ENCODE peak calls at places on chromosome X, in four cellular contexts. Y is neural crest cell, G is GM20000, R is lower lobe of right lung. N is an unnamed sample.

GRCh38 chrX:71128166-71128833 is 9.9 kb downstream of the MED12 start:
- DNase-seq in R (no peak), Y (no peak), G (no peak), N (no peak)

GRCh38 chrX:150813922-150814321 is 84.5 kb downstream of the CD99L2 start:
- DNase-seq in Y (no peak), R (no peak), G (no peak), N (no peak)

GRCh38 chrX:16643160-16643559 is 6.8 kb upstream of the S100G start:
- DNase-seq in R (no peak), Y (no peak), G (no peak), N (no peak)

GRCh38 chrX:129654652-129655546 is at the start of gene APLN:
- DNase-seq in Y (no peak), R (peak), G (peak), N (no peak)

GRCh38 chrX:119690921-119691716 is 1.8 kb downstream of the SEPTIN6 start:
- DNase-seq in R (no peak), G (no peak), Y (no peak), N (no peak)

GRCh38 chrX:19673334-19674040 is 158.2 kb upstream of the MAP3K15 start:
- DNase-seq in G (no peak), R (no peak), Y (no peak), N (no peak)

GRCh38 chrX:136310411-136310810 is 9.6 kb downstream of the ADGRG4 start:
- DNase-seq in G (no peak), R (no peak), Y (no peak), N (no peak)

GRCh38 chrX:36867143-36867542 is 141.0 kb upstream of the FAM47C start:
- DNase-seq in G (peak), Y (peak), R (no peak), N (peak)

GRCh38 chrX:108177321-108177990 is 85.9 kb downstream of the ATG4A start:
- DNase-seq in G (no peak), R (no peak), Y (no peak), N (no peak)

GRCh38 chrX:138794285-138794684 is 82.8 kb upstream of the FGF13 start:
- DNase-seq in R (no peak), G (no peak), Y (no peak), N (no peak)

GRCh38 chrX:48475295-48475694 is 704 bp upstream of the FTSJ1 start:
- DNase-seq in Y (no peak), G (no peak), R (no peak), N (no peak)

GRCh38 chrX:115616943-115617563 is 56.1 kb downstream of the PLS3 start:
- DNase-seq in R (no peak), G (peak), Y (no peak), N (peak)

DNA sequence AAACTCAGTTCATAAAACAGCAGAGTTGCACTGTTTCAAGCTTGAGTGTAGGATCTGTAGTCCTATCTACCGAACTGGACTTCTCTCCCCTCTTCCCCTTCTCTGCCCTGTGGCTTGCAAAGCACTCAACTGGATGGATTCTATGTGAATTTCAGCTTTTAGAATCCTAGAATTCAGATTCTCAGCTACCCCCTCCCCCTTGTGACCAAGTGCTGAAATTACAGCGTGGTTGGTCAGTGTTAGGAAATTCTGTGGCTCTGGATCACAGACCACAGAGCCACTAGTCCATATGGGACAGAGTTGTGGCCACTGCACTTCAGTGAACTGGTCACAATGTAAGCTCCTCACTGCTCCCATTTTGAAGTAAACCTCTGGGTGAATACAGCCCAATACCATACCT is 64.6 kb upstream of the TRPC5 start:
- DNase-seq in Y (peak), G (peak), R (no peak), N (no peak)
- TF ChIP-seq CTCF in Y (peak), G (peak), R (no peak), N (peak)

DNA sequence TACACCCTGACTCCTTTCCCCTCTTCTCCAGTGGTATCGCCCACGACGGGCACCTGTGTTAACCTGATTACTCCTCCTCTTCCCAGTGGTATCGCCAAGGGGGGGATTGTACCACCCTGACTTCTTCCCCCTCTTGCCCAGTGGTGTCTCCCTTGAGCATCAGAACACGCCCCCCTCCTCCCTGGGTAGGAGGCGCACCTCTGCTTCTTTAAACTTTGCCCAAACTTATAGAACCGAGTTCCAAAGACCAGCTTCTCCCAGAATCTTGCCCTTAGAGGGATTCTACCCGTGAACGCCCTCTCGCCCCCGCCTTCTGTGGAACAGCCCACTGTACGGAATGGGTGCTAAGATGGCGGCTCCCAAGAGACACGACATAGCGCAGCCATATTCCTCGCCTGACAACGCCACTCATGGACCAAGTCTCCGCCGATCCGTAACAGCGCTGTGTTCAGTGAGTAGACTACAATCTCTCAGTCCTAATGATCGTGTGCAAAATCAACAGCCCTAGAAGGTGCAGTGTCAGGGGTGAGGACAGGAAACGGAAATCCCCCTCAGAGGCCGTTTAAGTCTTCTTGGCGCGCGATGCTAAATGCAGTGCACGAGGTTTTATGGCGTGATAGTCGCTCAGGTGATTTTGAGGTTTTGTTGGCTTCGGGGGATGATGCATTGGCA is 4.2 kb upstream of the ZNF157 start:
- DNase-seq in G (peak), Y (peak), R (peak), N (peak)
- TF ChIP-seq CTCF in G (no peak), Y (no peak), R (no peak), N (no peak)

DNA sequence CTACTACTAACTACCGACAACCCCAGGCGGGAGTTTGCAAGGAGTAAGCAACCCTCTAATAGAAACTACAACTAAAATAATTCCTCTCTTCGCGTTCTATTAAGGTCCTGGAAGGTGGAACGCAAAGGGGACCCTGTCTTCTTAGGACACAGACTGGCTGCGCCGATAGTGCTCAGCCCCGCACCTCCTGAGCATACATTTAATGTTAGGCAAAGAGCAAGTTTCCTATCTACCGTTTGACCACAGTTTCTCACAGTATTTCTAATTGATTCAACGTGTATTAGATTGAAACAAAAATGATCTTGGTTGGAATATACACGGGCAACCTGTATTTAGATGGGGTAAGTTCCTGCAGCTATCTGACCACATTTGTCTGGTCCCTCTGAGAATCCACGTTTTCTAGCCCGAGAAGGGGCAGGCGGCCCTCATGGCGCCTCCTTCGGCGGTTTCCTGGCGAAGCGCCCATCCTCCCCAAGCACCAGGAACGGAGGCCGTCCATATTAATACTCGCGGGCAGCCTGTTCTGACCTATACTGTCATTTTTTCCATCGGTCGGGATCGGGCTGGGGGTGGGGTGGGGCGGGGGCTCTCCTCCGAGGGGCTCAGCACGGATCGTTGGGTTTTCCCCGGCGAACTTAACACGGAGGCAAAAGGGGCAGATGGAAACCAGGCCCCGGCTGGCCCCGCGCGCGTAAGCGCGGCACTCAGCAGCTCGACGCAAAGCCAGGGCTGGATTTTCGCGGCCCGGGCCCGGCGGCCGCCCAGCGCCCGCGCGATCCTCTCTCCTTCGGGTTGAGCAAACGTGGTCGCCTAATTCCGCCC is 77.0 kb upstream of the BCOR start:
- DNase-seq in G (peak), Y (peak), R (peak), N (no peak)
- TF ChIP-seq CTCF in G (no peak), Y (no peak), R (no peak), N (no peak)

GRCh38 chrX:69031971-69032391 is 133.3 kb downstream of the PJA1 start:
- DNase-seq in R (no peak), Y (no peak), G (no peak), N (no peak)

GRCh38 chrX:69032601-69033000 is 132.7 kb downstream of the PJA1 start:
- DNase-seq in Y (no peak), R (no peak), G (no peak), N (no peak)

GRCh38 chrX:69034451-69034850 is 130.8 kb downstream of the PJA1 start:
- DNase-seq in R (no peak), G (no peak), Y (no peak), N (no peak)

GRCh38 chrX:69031181-69031580 is 134.1 kb downstream of the PJA1 start:
- DNase-seq in Y (no peak), G (no peak), R (no peak), N (no peak)

GRCh38 chrX:69033936-69034335 is 131.3 kb downstream of the PJA1 start:
- DNase-seq in R (no peak), Y (no peak), G (no peak), N (peak)
- TF ChIP-seq CTCF in R (no peak), Y (no peak), G (no peak), N (no peak)